ENCODE peak calls at places on chromosome 17, in eight cellular contexts. One of them, this sample, is unnamed. For H3K27me3, the result is how much of the 10 kb centered on the place peaks cover.

GRCh38 chr17:48198950-48199541 is 91.5 kb downstream of the SNX11 start:
- DNase-seq in body of pancreas: no peak
- DNase-seq in K562: no peak
- DNase-seq in IMR-90: no peak
- DNase-seq in tibial nerve: no peak
- DNase-seq in gastrocnemius medialis: no peak
- DNase-seq in HCT116: no peak
- DNase-seq in heart left ventricle: no peak
- DNase-seq in this sample: no peak

GRCh38 chr17:76685846-76686245 is 24.9 kb downstream of the MXRA7 start:
- DNase-seq in body of pancreas: no peak
- DNase-seq in K562: peak
- DNase-seq in IMR-90: no peak
- DNase-seq in tibial nerve: no peak
- DNase-seq in gastrocnemius medialis: no peak
- DNase-seq in HCT116: no peak
- DNase-seq in heart left ventricle: no peak
- DNase-seq in this sample: no peak

GRCh38 chr17:77142689-77143088 is 1.9 kb downstream of the SEC14L1 start:
- DNase-seq in body of pancreas: no peak
- DNase-seq in K562: no peak
- DNase-seq in IMR-90: no peak
- DNase-seq in tibial nerve: no peak
- DNase-seq in gastrocnemius medialis: no peak
- DNase-seq in HCT116: no peak
- DNase-seq in heart left ventricle: no peak
- DNase-seq in this sample: no peak

GRCh38 chr17:61551255-61551742 is 39.7 kb downstream of the NACA2 start:
- DNase-seq in body of pancreas: no peak
- DNase-seq in K562: peak
- DNase-seq in IMR-90: peak
- DNase-seq in tibial nerve: no peak
- DNase-seq in gastrocnemius medialis: no peak
- DNase-seq in HCT116: peak
- DNase-seq in heart left ventricle: no peak
- DNase-seq in this sample: no peak

GRCh38 chr17:48160177-48160967 is 52.8 kb downstream of the SNX11 start:
- DNase-seq in body of pancreas: peak
- DNase-seq in K562: no peak
- DNase-seq in IMR-90: no peak
- DNase-seq in tibial nerve: no peak
- DNase-seq in gastrocnemius medialis: no peak
- DNase-seq in HCT116: no peak
- DNase-seq in heart left ventricle: no peak
- DNase-seq in this sample: no peak

GRCh38 chr17:336110-337021 is 16.2 kb downstream of the RPH3AL start:
- DNase-seq in body of pancreas: peak
- DNase-seq in K562: no peak
- DNase-seq in IMR-90: no peak
- DNase-seq in tibial nerve: peak
- DNase-seq in gastrocnemius medialis: peak
- DNase-seq in HCT116: no peak
- DNase-seq in heart left ventricle: peak
- DNase-seq in this sample: peak

GRCh38 chr17:30808785-30809286 is 15.7 kb downstream of the CRLF3 start:
- DNase-seq in body of pancreas: no peak
- DNase-seq in K562: no peak
- DNase-seq in IMR-90: no peak
- DNase-seq in tibial nerve: no peak
- DNase-seq in gastrocnemius medialis: no peak
- DNase-seq in HCT116: no peak
- DNase-seq in heart left ventricle: no peak
- DNase-seq in this sample: no peak

GRCh38 chr17:62986549-62986948 is 20.5 kb downstream of the TANC2 start:
- DNase-seq in body of pancreas: no peak
- DNase-seq in K562: no peak
- DNase-seq in IMR-90: no peak
- DNase-seq in tibial nerve: no peak
- DNase-seq in gastrocnemius medialis: no peak
- DNase-seq in HCT116: no peak
- DNase-seq in heart left ventricle: no peak
- DNase-seq in this sample: no peak

GRCh38 chr17:75853410-75853809 is 1.7 kb downstream of the WBP2 start:
- DNase-seq in body of pancreas: no peak
- DNase-seq in K562: no peak
- DNase-seq in IMR-90: peak
- DNase-seq in tibial nerve: no peak
- DNase-seq in gastrocnemius medialis: peak
- DNase-seq in HCT116: no peak
- DNase-seq in heart left ventricle: no peak
- DNase-seq in this sample: no peak

GRCh38 chr17:36593651-36594316 is 2.1 kb downstream of the DHRS11 start:
- DNase-seq in body of pancreas: no peak
- DNase-seq in K562: no peak
- DNase-seq in IMR-90: no peak
- DNase-seq in tibial nerve: no peak
- DNase-seq in gastrocnemius medialis: no peak
- DNase-seq in HCT116: no peak
- DNase-seq in heart left ventricle: no peak
- DNase-seq in this sample: no peak

GRCh38 chr17:63675607-63676539 is 24.1 kb downstream of the LIMD2 start:
- DNase-seq in body of pancreas: peak
- DNase-seq in K562: peak
- DNase-seq in IMR-90: peak
- DNase-seq in tibial nerve: peak
- DNase-seq in gastrocnemius medialis: no peak
- DNase-seq in HCT116: peak
- DNase-seq in heart left ventricle: peak
- DNase-seq in this sample: peak

GRCh38 chr17:45149037-45149668 is 878 bp downstream of the HEXIM1 start:
- DNase-seq in body of pancreas: peak
- DNase-seq in K562: peak
- DNase-seq in IMR-90: peak
- DNase-seq in tibial nerve: peak
- DNase-seq in gastrocnemius medialis: peak
- DNase-seq in HCT116: peak
- DNase-seq in heart left ventricle: peak
- DNase-seq in this sample: peak

GRCh38 chr17:29640413-29640812 is 17.7 kb upstream of the CORO6 start:
- DNase-seq in body of pancreas: no peak
- DNase-seq in K562: no peak
- DNase-seq in IMR-90: peak
- DNase-seq in tibial nerve: no peak
- DNase-seq in gastrocnemius medialis: peak
- DNase-seq in HCT116: no peak
- DNase-seq in heart left ventricle: no peak
- DNase-seq in this sample: no peak

GRCh38 chr17:76816590-76817135 is 51.5 kb upstream of the MGAT5B start:
- DNase-seq in body of pancreas: peak
- DNase-seq in K562: peak
- DNase-seq in IMR-90: peak
- DNase-seq in tibial nerve: no peak
- DNase-seq in gastrocnemius medialis: no peak
- DNase-seq in HCT116: peak
- DNase-seq in heart left ventricle: no peak
- DNase-seq in this sample: peak

GRCh38 chr17:57871863-57872262 is 22.0 kb upstream of the MRPS23 start:
- DNase-seq in body of pancreas: no peak
- DNase-seq in K562: no peak
- DNase-seq in IMR-90: no peak
- DNase-seq in tibial nerve: no peak
- DNase-seq in gastrocnemius medialis: no peak
- DNase-seq in HCT116: no peak
- DNase-seq in heart left ventricle: no peak
- DNase-seq in this sample: no peak

GRCh38 chr17:10089221-10089799 is 109.1 kb downstream of the GAS7 start:
- DNase-seq in body of pancreas: no peak
- DNase-seq in K562: no peak
- DNase-seq in IMR-90: peak
- DNase-seq in tibial nerve: no peak
- DNase-seq in gastrocnemius medialis: no peak
- DNase-seq in HCT116: no peak
- DNase-seq in heart left ventricle: no peak
- DNase-seq in this sample: peak

GRCh38 chr17:3647769-3648540 is 11.4 kb downstream of the CTNS start:
- DNase-seq in body of pancreas: peak
- DNase-seq in K562: no peak
- DNase-seq in IMR-90: peak
- DNase-seq in tibial nerve: peak
- DNase-seq in gastrocnemius medialis: peak
- DNase-seq in HCT116: peak
- DNase-seq in heart left ventricle: no peak
- DNase-seq in this sample: peak

GRCh38 chr17:1029196-1029911 is 32.4 kb downstream of the TIMM22 start:
- DNase-seq in body of pancreas: no peak
- DNase-seq in K562: no peak
- DNase-seq in IMR-90: peak
- DNase-seq in tibial nerve: peak
- DNase-seq in gastrocnemius medialis: peak
- DNase-seq in HCT116: no peak
- DNase-seq in heart left ventricle: no peak
- DNase-seq in this sample: peak

DNA sequence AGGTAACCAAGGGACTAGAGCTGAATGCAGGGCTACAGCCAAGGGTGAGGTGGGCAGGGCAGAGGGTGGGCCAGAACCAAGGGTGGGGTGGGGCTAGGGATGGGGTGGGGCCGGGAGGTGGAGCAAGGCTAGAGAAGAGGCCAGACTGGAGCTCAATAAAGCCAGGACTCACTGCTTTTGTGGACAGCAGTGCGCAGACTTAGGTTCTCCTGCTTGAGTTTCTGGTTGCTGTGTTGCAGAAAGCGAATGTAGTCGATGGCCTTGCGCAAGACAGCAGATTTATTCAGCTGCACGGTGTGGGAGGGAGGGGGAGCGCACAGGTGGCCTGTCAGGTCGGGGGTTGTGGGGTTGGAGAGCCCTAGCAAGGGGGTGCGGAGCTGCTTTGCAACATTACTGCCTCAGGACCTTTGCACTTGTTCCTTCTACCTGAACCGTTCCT is 18.7 kb downstream of the SREBF1 start:
- DNase-seq in body of pancreas: peak
- DNase-seq in K562: peak
- DNase-seq in IMR-90: peak
- DNase-seq in tibial nerve: no peak
- DNase-seq in gastrocnemius medialis: peak
- DNase-seq in HCT116: no peak
- DNase-seq in heart left ventricle: no peak
- DNase-seq in this sample: peak
- TF ChIP-seq POLR2A in body of pancreas: no peak
- TF ChIP-seq POLR2A in K562: peak
- TF ChIP-seq POLR2A in IMR-90: no peak
- TF ChIP-seq POLR2A in tibial nerve: no peak
- TF ChIP-seq POLR2A in gastrocnemius medialis: no peak
- TF ChIP-seq POLR2A in HCT116: no peak
- TF ChIP-seq POLR2A in heart left ventricle: no peak
- TF ChIP-seq POLR2A in this sample: no peak

DNA sequence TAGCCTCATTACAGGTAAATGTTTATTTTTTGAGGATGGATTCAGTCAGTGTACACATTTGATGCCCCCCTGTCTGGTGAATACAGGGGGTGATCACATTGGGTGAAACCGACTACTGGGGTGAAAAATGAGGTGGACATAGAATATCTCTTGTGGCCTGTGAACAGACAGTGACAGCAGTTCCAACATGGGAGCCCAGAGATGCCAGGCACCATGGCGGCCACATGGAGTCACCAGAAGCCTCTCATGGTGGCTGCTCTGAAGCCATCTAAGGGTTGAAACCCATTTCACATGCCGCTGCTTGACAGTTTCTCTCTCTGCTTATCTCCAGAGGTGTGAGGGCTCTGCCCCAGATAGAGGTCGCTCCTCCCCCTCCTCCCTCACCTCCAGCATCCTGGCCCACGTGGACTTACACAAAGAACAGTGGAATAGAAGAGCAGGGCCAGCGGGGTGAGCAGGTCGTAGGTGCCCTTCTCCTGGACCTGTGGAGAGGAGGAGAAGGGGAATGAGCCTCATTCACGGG is 37.8 kb upstream of the PIK3R6 start:
- DNase-seq in body of pancreas: no peak
- DNase-seq in K562: no peak
- DNase-seq in IMR-90: no peak
- DNase-seq in tibial nerve: no peak
- DNase-seq in gastrocnemius medialis: no peak
- DNase-seq in HCT116: no peak
- DNase-seq in heart left ventricle: no peak
- DNase-seq in this sample: no peak
- TF ChIP-seq CTCF in body of pancreas: no peak
- TF ChIP-seq CTCF in K562: no peak
- TF ChIP-seq CTCF in IMR-90: no peak
- TF ChIP-seq CTCF in tibial nerve: no peak
- TF ChIP-seq CTCF in gastrocnemius medialis: no peak
- TF ChIP-seq CTCF in HCT116: no peak
- TF ChIP-seq CTCF in heart left ventricle: no peak
- TF ChIP-seq CTCF in this sample: no peak

DNA sequence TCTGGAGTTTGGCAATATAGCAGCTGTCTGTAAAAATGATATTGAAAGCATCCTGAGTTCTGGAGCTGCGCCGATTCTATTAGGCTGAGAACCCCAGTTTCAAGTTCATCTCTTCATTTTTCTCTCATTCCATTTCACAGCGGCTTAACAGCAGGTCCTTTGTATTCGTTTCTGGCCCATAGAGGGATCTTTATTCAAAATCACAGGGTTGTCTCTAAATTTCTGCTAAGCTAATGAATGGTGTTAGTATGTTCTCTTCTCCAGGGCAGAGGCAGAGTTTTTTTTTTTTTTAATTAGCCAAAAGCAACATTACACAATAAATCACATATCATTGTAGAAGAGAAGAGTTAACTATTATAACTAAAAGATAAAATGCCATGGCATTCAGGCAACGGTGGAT is 72.0 kb upstream of the TEKT1 start:
- DNase-seq in body of pancreas: no peak
- DNase-seq in K562: no peak
- DNase-seq in IMR-90: no peak
- DNase-seq in tibial nerve: no peak
- DNase-seq in gastrocnemius medialis: no peak
- DNase-seq in HCT116: no peak
- DNase-seq in heart left ventricle: no peak
- DNase-seq in this sample: no peak
- H3K27me3 ChIP-seq in body of pancreas: under half
- H3K27me3 ChIP-seq in K562: under half
- H3K27me3 ChIP-seq in IMR-90: under half
- H3K27me3 ChIP-seq in tibial nerve: under half
- H3K27me3 ChIP-seq in gastrocnemius medialis: under half
- H3K27me3 ChIP-seq in HCT116: under half
- H3K27me3 ChIP-seq in heart left ventricle: under half
- H3K27me3 ChIP-seq in this sample: under half

GRCh38 chr17:65557349-65558310 is 3.8 kb downstream of the AXIN2 start:
- DNase-seq in body of pancreas: no peak
- DNase-seq in K562: no peak
- DNase-seq in IMR-90: peak
- DNase-seq in tibial nerve: no peak
- DNase-seq in gastrocnemius medialis: no peak
- DNase-seq in HCT116: peak
- DNase-seq in heart left ventricle: no peak
- DNase-seq in this sample: no peak
- TF ChIP-seq POLR2A in body of pancreas: no peak
- TF ChIP-seq POLR2A in K562: no peak
- TF ChIP-seq POLR2A in IMR-90: no peak
- TF ChIP-seq POLR2A in tibial nerve: no peak
- TF ChIP-seq POLR2A in gastrocnemius medialis: peak
- TF ChIP-seq POLR2A in HCT116: no peak
- TF ChIP-seq POLR2A in heart left ventricle: no peak
- TF ChIP-seq POLR2A in this sample: no peak